ENCODE peak calls at places on chromosome 1, in six cellular contexts. K, U, L, I, Q and S are unnamed samples.
A peak's percentile ranks its signal among the peaks of the same experiment; 100 is the strongest.

GRCh38 chr1:71080178-71080781 is 555 bp downstream of the ZRANB2 start:
- DNase-seq in K (peak; percentile 24), U (peak; percentile 38), L (no peak), I (peak; percentile 66), Q (peak; percentile 21), S (peak; percentile 44)

GRCh38 chr1:78375996-78376395 is 114.8 kb upstream of the PTGFR start:
- DNase-seq in K (no peak), U (no peak), L (no peak), I (no peak), Q (no peak), S (no peak)

GRCh38 chr1:92851729-92852128 is 19.9 kb downstream of the RPL5 start:
- DNase-seq in K (peak; percentile 46), U (no peak), L (no peak), I (no peak), Q (no peak), S (no peak)

GRCh38 chr1:147882535-147882934 is 20.1 kb upstream of the GJA8 start:
- DNase-seq in K (no peak), U (no peak), L (no peak), I (no peak), Q (no peak), S (no peak)

GRCh38 chr1:41811051-41811795 is 107.5 kb downstream of the HIVEP3 start:
- DNase-seq in K (no peak), U (no peak), L (no peak), I (no peak), Q (no peak), S (no peak)

GRCh38 chr1:101244842-101245574 is 8.2 kb downstream of the S1PR1 start:
- DNase-seq in K (no peak), U (no peak), L (no peak), I (no peak), Q (no peak), S (no peak)

GRCh38 chr1:24927886-24928630 is 2.0 kb downstream of the RUNX3 start:
- DNase-seq in K (no peak), U (no peak), L (no peak), I (no peak), Q (peak; percentile 31), S (peak; percentile 33)

GRCh38 chr1:233461847-233462246 is 134.3 kb downstream of the MAP3K21 start:
- DNase-seq in K (no peak), U (no peak), L (no peak), I (no peak), Q (no peak), S (no peak)

GRCh38 chr1:156828414-156829085 is 11.9 kb upstream of the SH2D2A start:
- DNase-seq in K (no peak), U (no peak), L (no peak), I (no peak), Q (no peak), S (no peak)

GRCh38 chr1:245888809-245889208 is 618.3 kb downstream of the SMYD3 start:
- DNase-seq in K (no peak), U (peak; percentile 51), L (peak; percentile 23), I (peak; percentile 49), Q (peak; percentile 61), S (peak; percentile 86)

GRCh38 chr1:63327417-63328139 is 5.2 kb downstream of the FOXD3 start:
- DNase-seq in K (peak; percentile 89), U (peak; percentile 64), L (peak; percentile 60), I (peak; percentile 76), Q (peak; percentile 90), S (peak; percentile 96)

GRCh38 chr1:23114424-23115079 is 54.1 kb downstream of the LUZP1 start:
- DNase-seq in K (no peak), U (no peak), L (no peak), I (no peak), Q (no peak), S (no peak)

GRCh38 chr1:31855038-31855845 is 39.4 kb upstream of the SPOCD1 start:
- DNase-seq in K (no peak), U (no peak), L (no peak), I (peak; percentile 67), Q (no peak), S (no peak)

GRCh38 chr1:24609949-24610517 is 33.1 kb upstream of the SRRM1 start:
- DNase-seq in K (no peak), U (no peak), L (no peak), I (no peak), Q (no peak), S (no peak)

GRCh38 chr1:246726255-246726679 is 2.1 kb downstream of the SCCPDH start:
- DNase-seq in K (no peak), U (no peak), L (no peak), I (no peak), Q (no peak), S (no peak)

GRCh38 chr1:242449211-242449610 is 75.3 kb downstream of the PLD5 start:
- DNase-seq in K (peak; percentile 46), U (no peak), L (no peak), I (no peak), Q (peak; percentile 13), S (peak; percentile 20)

GRCh38 chr1:246724725-246725095 is 501 bp downstream of the SCCPDH start:
- DNase-seq in K (no peak), U (no peak), L (no peak), I (peak; percentile 57), Q (peak; percentile 41), S (peak; percentile 39)

GRCh38 chr1:164588388-164589341 is 29.7 kb downstream of the PBX1 start:
- DNase-seq in K (peak; percentile 48), U (no peak), L (no peak), I (peak; percentile 83), Q (peak; percentile 94), S (peak; percentile 89)

GRCh38 chr1:32372149-32372756 is 9.9 kb downstream of the TSSK3 start:
- DNase-seq in K (no peak), U (peak; percentile 59), L (no peak), I (no peak), Q (no peak), S (no peak)

GRCh38 chr1:10510520-10511493 is 36.1 kb downstream of the PEX14 start:
- DNase-seq in K (no peak), U (no peak), L (peak; percentile 24), I (peak; percentile 47), Q (no peak), S (no peak)

GRCh38 chr1:185568155-185569123 is 165.8 kb upstream of the HMCN1 start:
- DNase-seq in K (no peak), U (no peak), L (no peak), I (no peak), Q (no peak), S (no peak)

GRCh38 chr1:3069491-3070303 is 694 bp downstream of the PRDM16 start:
- DNase-seq in K (peak; percentile 65), U (no peak), L (peak; percentile 26), I (peak; percentile 87), Q (peak; percentile 88), S (peak; percentile 68)

GRCh38 chr1:19204665-19205266 is 5.3 kb downstream of the UBR4 start:
- DNase-seq in K (no peak), U (no peak), L (no peak), I (no peak), Q (no peak), S (no peak)

GRCh38 chr1:27523666-27524020 is 33.7 kb upstream of the WASF2 start:
- DNase-seq in K (no peak), U (no peak), L (no peak), I (peak; percentile 3), Q (no peak), S (no peak)

GRCh38 chr1:91768786-91769697 is 116.9 kb downstream of the TGFBR3 start:
- DNase-seq in K (no peak), U (no peak), L (no peak), I (no peak), Q (no peak), S (no peak)

GRCh38 chr1:226157761-226158316 is 28.7 kb downstream of the ACBD3 start:
- DNase-seq in K (no peak), U (peak; percentile 71), L (no peak), I (no peak), Q (no peak), S (no peak)
- H3K4me2 ChIP-seq in K (no peak overlapping the region), U (peak overlapping the region; percentile 67), L (no peak overlapping the region), I (no peak overlapping the region), Q (no peak overlapping the region), S (no peak overlapping the region)

GRCh38 chr1:192445849-192446489 is 129.2 kb downstream of the RGS21 start:
- DNase-seq in K (no peak), U (peak; percentile 53), L (peak; percentile 15), I (peak; percentile 66), Q (peak; percentile 36), S (peak; percentile 56)

GRCh38 chr1:192443616-192444015 is 126.8 kb downstream of the RGS21 start:
- DNase-seq in K (no peak), U (no peak), L (no peak), I (no peak), Q (no peak), S (no peak)

GRCh38 chr1:192441492-192441891 is 124.7 kb downstream of the RGS21 start:
- DNase-seq in K (no peak), U (no peak), L (no peak), I (no peak), Q (no peak), S (no peak)

GRCh38 chr1:192445243-192445642 is 128.5 kb downstream of the RGS21 start:
- DNase-seq in K (no peak), U (no peak), L (no peak), I (no peak), Q (no peak), S (peak; percentile 36)

GRCh38 chr1:192442736-192443135 is 125.9 kb downstream of the RGS21 start:
- DNase-seq in K (no peak), U (no peak), L (no peak), I (no peak), Q (no peak), S (no peak)
- TF ChIP-seq EZH2phosphoT487 in K (no peak), U (no peak), L (no peak), I (no peak), Q (no peak), S (no peak)

GRCh38 chr1:229372251-229372650 is 29.4 kb upstream of the CCSAP start:
- DNase-seq in K (no peak), U (no peak), L (no peak), I (no peak), Q (no peak), S (no peak)
- H3K4me2 ChIP-seq in K (no peak overlapping the region), U (no peak overlapping the region), L (no peak overlapping the region), I (no peak overlapping the region), Q (no peak overlapping the region), S (no peak overlapping the region)

GRCh38 chr1:201505505-201505893 is 1.4 kb downstream of the CSRP1 start:
- DNase-seq in K (no peak), U (no peak), L (no peak), I (no peak), Q (peak; percentile 77), S (no peak)
- TF ChIP-seq EZH2phosphoT487 in K (no peak), U (no peak), L (no peak), I (no peak), Q (no peak), S (no peak)

DNA sequence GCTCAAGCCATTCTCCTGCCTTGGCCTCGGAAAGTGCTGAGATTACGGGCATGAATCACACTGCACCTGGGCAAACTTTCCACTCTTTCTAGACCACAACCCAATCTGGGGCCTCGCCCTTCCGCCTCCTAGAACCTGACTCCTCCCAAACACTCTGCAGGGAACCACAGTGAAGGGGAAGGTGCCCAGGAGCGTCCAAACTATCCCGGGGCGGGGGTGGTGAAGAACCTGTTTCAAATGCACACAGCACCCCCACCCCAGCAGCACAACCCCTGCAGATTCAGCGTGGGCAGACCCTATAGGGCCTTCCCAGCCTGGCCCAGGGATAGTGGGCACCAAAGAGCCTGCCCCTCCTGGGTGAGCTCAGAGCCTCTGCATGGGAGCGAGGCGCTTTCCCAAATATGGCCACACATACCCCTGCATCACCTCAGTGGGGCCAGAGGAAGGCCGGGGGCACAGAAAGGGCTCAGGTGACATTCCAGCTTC is 86.9 kb downstream of the STUM start:
- DNase-seq in K (no peak), U (no peak), L (no peak), I (no peak), Q (no peak), S (no peak)
- H3K4me2 ChIP-seq in K (no peak overlapping the region), U (peak overlapping the region; percentile 38), L (peak overlapping the region; percentile 32), I (no peak overlapping the region), Q (no peak overlapping the region), S (no peak overlapping the region)